ENCODE peak calls at places on chromosomes 6 and 20, in ten cellular contexts. P, X, G, B, E, S, D, O, K and L are unnamed samples.

GRCh38 chr6:155194399-155194798 is 69.4 kb upstream of the CLDN20 start:
- DNase-seq in G (no peak), S (no peak), D (no peak), E (no peak), O (no peak), K (no peak), X (no peak), B (no peak), P (no peak), L (no peak)

GRCh38 chr6:100988391-100988999 is 107.4 kb upstream of the ASCC3 start:
- DNase-seq in X (no peak), D (no peak), G (no peak), S (no peak), B (no peak), E (no peak), K (no peak), P (no peak), O (no peak), L (no peak)

GRCh38 chr6:81682238-81682795 is 70.2 kb downstream of the TENT5A start:
- DNase-seq in D (no peak), P (no peak), G (no peak), B (no peak), O (no peak), E (no peak), S (no peak), X (no peak), K (no peak), L (no peak)

GRCh38 chr6:112466378-112467151 is 119.4 kb downstream of the RFPL4B start:
- DNase-seq in S (no peak), O (no peak), B (no peak), D (no peak), G (peak; percentile 73), E (no peak), P (no peak), X (no peak), K (no peak), L (peak; percentile 72)

GRCh38 chr20:46642265-46642942 is 8.9 kb downstream of the SLC13A3 start:
- DNase-seq in E (no peak), G (no peak), S (no peak), O (no peak), D (no peak), K (no peak), P (no peak), X (no peak), B (no peak), L (no peak)

GRCh38 chr6:24763578-24763977 is 11.2 kb upstream of the GMNN start:
- DNase-seq in K (no peak), P (no peak), B (no peak), D (no peak), O (peak; percentile 70), E (no peak), X (no peak), G (no peak), S (no peak), L (no peak)

GRCh38 chr20:49701313-49701731 is 12.4 kb downstream of the B4GALT5 start:
- DNase-seq in K (no peak), O (no peak), X (no peak), P (no peak), G (no peak), B (no peak), S (no peak), E (peak; percentile 63), D (no peak), L (no peak)

GRCh38 chr6:159830481-159831372 is 30.7 kb downstream of the PNLDC1 start:
- DNase-seq in G (no peak), E (no peak), P (no peak), K (no peak), S (no peak), X (no peak), B (peak; percentile 48), D (no peak), O (no peak), L (no peak)

GRCh38 chr6:118668761-118669411 is 17.5 kb upstream of the CEP85L start:
- DNase-seq in P (no peak), D (no peak), X (no peak), S (no peak), K (no peak), G (peak; percentile 95), B (no peak), E (peak; percentile 31), O (no peak), L (no peak)

GRCh38 chr20:61417221-61417941 is 165.3 kb downstream of the CDH4 start:
- DNase-seq in P (no peak), O (no peak), G (no peak), E (no peak), S (no peak), X (no peak), K (no peak), D (no peak), B (no peak), L (no peak)

GRCh38 chr6:41597246-41598000 is 40.8 kb upstream of the MDFI start:
- DNase-seq in B (peak; percentile 58), E (no peak), D (no peak), S (no peak), O (no peak), G (no peak), X (no peak), P (no peak), K (no peak), L (no peak)

GRCh38 chr6:138773177-138774091 is at the start of gene CCDC28A:
- DNase-seq in B (peak; percentile 96), D (peak; percentile 88), G (peak; percentile 94), E (peak; percentile 93), X (peak; percentile 90), P (peak; percentile 96), K (peak; percentile 93), S (peak; percentile 93), O (peak; percentile 93), L (peak; percentile 82)

GRCh38 chr20:37734228-37734980 is 40.6 kb downstream of the CTNNBL1 start:
- DNase-seq in B (no peak), E (peak; percentile 82), S (no peak), P (no peak), K (no peak), G (peak; percentile 58), X (no peak), O (no peak), D (no peak), L (no peak)

GRCh38 chr6:153231048-153231635 is 100.1 kb upstream of the RGS17 start:
- DNase-seq in O (peak; percentile 64), S (peak; percentile 52), D (peak; percentile 7), X (no peak), K (peak; percentile 32), B (no peak), G (peak; percentile 57), P (peak; percentile 54), E (peak; percentile 34), L (no peak)

GRCh38 chr6:53770690-53771320 is 24.0 kb upstream of the LRRC1 start:
- DNase-seq in P (no peak), X (no peak), S (no peak), K (no peak), G (peak; percentile 53), B (no peak), D (no peak), E (no peak), O (no peak), L (no peak)

GRCh38 chr6:28632326-28632851 is 106.7 kb downstream of the GPX5 start:
- DNase-seq in K (no peak), P (no peak), O (no peak), D (no peak), S (no peak), B (no peak), G (no peak), E (no peak), X (no peak), L (no peak)